ENCODE peak calls at places on chromosomes 6 and 20, in ten cellular contexts. U, B, X, C, Y, V, F, L, A and G are unnamed samples.

GRCh38 chr6:154414021-154414813 is 57.6 kb upstream of the IPCEF1 start:
- DNase-seq in U (peak; percentile 20), B (no peak), X (no peak), C (peak; percentile 53), Y (peak; percentile 34), V (no peak), F (no peak), L (no peak), A (no peak), G (no peak)

GRCh38 chr20:50195524-50196120 is 5.0 kb downstream of the CEBPB start:
- DNase-seq in U (no peak), B (no peak), X (peak; percentile 72), C (no peak), Y (no peak), V (no peak), F (no peak), L (no peak), A (no peak), G (no peak)

GRCh38 chr6:46996860-46997641 is 45.1 kb downstream of the ADGRF1 start:
- DNase-seq in U (no peak), B (no peak), X (no peak), C (no peak), Y (no peak), V (no peak), F (no peak), L (no peak), A (no peak), G (no peak)

GRCh38 chr6:23349521-23350147 is 776.4 kb upstream of the NRSN1 start:
- DNase-seq in U (peak; percentile 90), B (no peak), X (no peak), C (peak; percentile 61), Y (peak; percentile 81), V (no peak), F (no peak), L (no peak), A (no peak), G (no peak)

GRCh38 chr6:34027939-34028441 is 117.9 kb downstream of the GRM4 start:
- DNase-seq in U (no peak), B (no peak), X (no peak), C (no peak), Y (no peak), V (no peak), F (no peak), L (no peak), A (no peak), G (no peak)

GRCh38 chr20:59850018-59850641 is 83.3 kb downstream of the SYCP2 start:
- DNase-seq in U (peak; percentile 58), B (peak; percentile 30), X (no peak), C (peak; percentile 45), Y (peak; percentile 69), V (no peak), F (peak; percentile 41), L (no peak), A (no peak), G (no peak)

GRCh38 chr20:19314619-19315018 is 102.2 kb downstream of the SLC24A3 start:
- DNase-seq in U (no peak), B (no peak), X (no peak), C (no peak), Y (no peak), V (no peak), F (no peak), L (no peak), A (no peak), G (no peak)

GRCh38 chr6:62285612-62286469 is at the start of gene KHDRBS2:
- DNase-seq in U (no peak), B (peak; percentile 94), X (peak; percentile 80), C (no peak), Y (no peak), V (peak; percentile 89), F (peak; percentile 85), L (no peak), A (peak; percentile 91), G (peak; percentile 90)

GRCh38 chr20:57659789-57660509 is 39.7 kb upstream of the ZBP1 start:
- DNase-seq in U (no peak), B (no peak), X (peak; percentile 45), C (no peak), Y (no peak), V (peak; percentile 50), F (peak; percentile 27), L (no peak), A (peak; percentile 22), G (no peak)

GRCh38 chr6:151434369-151434768 is 17.6 kb downstream of the RMND1 start:
- DNase-seq in U (no peak), B (no peak), X (no peak), C (no peak), Y (no peak), V (no peak), F (no peak), L (no peak), A (no peak), G (no peak)

GRCh38 chr6:3309391-3310050 is 50.8 kb downstream of the PSMG4 start:
- DNase-seq in U (no peak), B (no peak), X (peak; percentile 30), C (no peak), Y (no peak), V (no peak), F (no peak), L (no peak), A (no peak), G (no peak)

GRCh38 chr20:19886666-19887288 is 128.7 kb downstream of the RIN2 start:
- DNase-seq in U (peak; percentile 32), B (peak; percentile 15), X (no peak), C (no peak), Y (peak; percentile 60), V (no peak), F (no peak), L (no peak), A (no peak), G (no peak)

GRCh38 chr6:119261944-119262284 is 87.6 kb downstream of the MAN1A1 start:
- DNase-seq in U (no peak), B (no peak), X (no peak), C (no peak), Y (no peak), V (no peak), F (no peak), L (no peak), A (no peak), G (no peak)

GRCh38 chr20:50496773-50497375 is 13.3 kb upstream of the PTPN1 start:
- DNase-seq in U (no peak), B (no peak), X (no peak), C (no peak), Y (no peak), V (no peak), F (no peak), L (no peak), A (no peak), G (no peak)

GRCh38 chr6:21352131-21352530 is 241.4 kb upstream of the SOX4 start:
- DNase-seq in U (no peak), B (no peak), X (no peak), C (no peak), Y (no peak), V (no peak), F (no peak), L (no peak), A (no peak), G (no peak)

GRCh38 chr20:10219452-10219791 is 792 bp downstream of the SNAP25 start:
- DNase-seq in U (peak; percentile 75), B (peak; percentile 91), X (peak; percentile 71), C (peak; percentile 42), Y (peak; percentile 71), V (peak; percentile 80), F (peak; percentile 79), L (peak; percentile 35), A (peak; percentile 73), G (peak; percentile 90)

GRCh38 chr6:41677430-41678045 is 39.3 kb downstream of the MDFI start:
- DNase-seq in U (no peak), B (no peak), X (no peak), C (no peak), Y (no peak), V (no peak), F (no peak), L (no peak), A (peak; percentile 11), G (no peak)

GRCh38 chr6:16684896-16685554 is 76.2 kb downstream of the ATXN1 start:
- DNase-seq in U (peak; percentile 50), B (no peak), X (no peak), C (peak; percentile 65), Y (peak; percentile 73), V (no peak), F (peak; percentile 27), L (peak; percentile 14), A (no peak), G (no peak)

GRCh38 chr6:111870054-111870750 is 3.0 kb downstream of the FYN start:
- DNase-seq in U (no peak), B (no peak), X (no peak), C (no peak), Y (no peak), V (no peak), F (no peak), L (no peak), A (no peak), G (no peak)
- TF ChIP-seq CTCF in U (no peak), B (no peak), X (no peak), C (no peak), Y (no peak), V (no peak), F (no peak), L (peak; percentile 13), A (no peak), G (peak; percentile 27)

GRCh38 chr6:13358486-13358885 is 30.1 kb upstream of the TBC1D7 start:
- DNase-seq in U (no peak), B (no peak), X (no peak), C (no peak), Y (no peak), V (no peak), F (no peak), L (no peak), A (no peak), G (no peak)
- TF ChIP-seq CTCF in U (no peak), B (no peak), X (no peak), C (no peak), Y (no peak), V (no peak), F (no peak), L (no peak), A (no peak), G (no peak)

DNA sequence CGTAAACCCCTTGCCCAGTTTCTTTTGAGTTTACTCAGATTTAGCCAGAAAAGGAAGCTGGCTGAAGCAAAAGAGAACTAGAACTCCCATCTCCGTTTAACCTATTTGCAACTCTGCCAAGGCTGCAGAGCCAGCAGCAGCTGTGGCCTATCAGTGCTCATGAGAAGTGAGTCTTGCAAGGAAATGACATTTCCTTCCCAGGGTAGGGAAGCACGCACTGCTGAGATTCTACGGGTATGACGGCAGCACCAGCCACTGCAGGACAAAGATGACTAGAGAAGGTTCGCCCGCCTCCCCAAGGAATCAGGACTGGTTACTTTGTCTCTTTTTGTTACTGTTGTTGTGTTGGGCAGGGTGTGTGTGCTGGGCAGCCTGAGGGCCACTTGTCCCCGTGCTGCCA is 47.6 kb downstream of the PPP1R3G start:
- DNase-seq in U (peak; percentile 82), B (no peak), X (peak; percentile 89), C (peak; percentile 94), Y (peak; percentile 93), V (peak; percentile 72), F (peak; percentile 30), L (no peak), A (peak; percentile 64), G (no peak)
- TF ChIP-seq CTCF in U (no peak), B (no peak), X (no peak), C (no peak), Y (no peak), V (no peak), F (no peak), L (no peak), A (no peak), G (no peak)

DNA sequence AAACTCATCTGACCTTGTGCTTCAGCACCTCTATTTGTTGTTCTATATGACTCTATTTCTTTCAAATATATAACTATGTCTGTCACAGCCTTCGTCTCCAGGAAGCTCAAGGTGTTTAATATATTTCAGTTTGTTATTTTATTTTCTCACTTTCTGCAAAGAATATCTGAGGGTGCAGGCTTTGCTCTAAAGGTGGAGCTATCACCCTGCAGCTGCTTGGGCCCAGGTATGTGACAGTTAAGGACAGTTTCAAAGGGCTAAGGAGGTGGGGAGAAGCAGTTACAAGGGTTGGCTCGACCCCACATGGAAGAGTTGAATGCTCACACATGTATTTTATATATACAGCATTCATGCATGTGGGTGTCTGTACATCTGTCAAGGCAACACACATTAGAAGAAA is 405.6 kb downstream of the BTBD9 start:
- DNase-seq in U (no peak), B (no peak), X (no peak), C (no peak), Y (no peak), V (no peak), F (no peak), L (no peak), A (no peak), G (no peak)
- TF ChIP-seq CTCF in U (no peak), B (no peak), X (no peak), C (no peak), Y (peak; percentile 14), V (no peak), F (peak; percentile 36), L (no peak), A (no peak), G (no peak)